ENCODE peak calls at places on chromosomes 16 and 17, in nine cellular contexts. C is uterus, X is dorsolateral prefrontal cortex, B is psoas muscle, H is A673, F is lower lobe of right lung, A is sigmoid colon, E is right lobe of liver, P is adrenal gland. Y is an unnamed sample.

GRCh38 chr17:50151937-50152547 is 1.6 kb upstream of the PPP1R9B start:
- DNase-seq in X (peak; percentile 91), H (peak; percentile 91), P (peak; percentile 88), B (peak; percentile 82), E (peak; percentile 86), C (peak; percentile 82), A (peak; percentile 93), F (peak; percentile 88), Y (peak; percentile 94)

GRCh38 chr16:88348377-88349152 is 34.2 kb upstream of the ZNF469 start:
- DNase-seq in A (peak; percentile 57), E (peak; percentile 48), B (peak; percentile 7), H (no peak), X (no peak), F (peak; percentile 26), P (no peak), C (no peak), Y (no peak)

GRCh38 chr17:47967607-47968252 is 3.2 kb upstream of the CDK5RAP3 start:
- DNase-seq in A (no peak), X (no peak), C (peak; percentile 34), H (no peak), P (no peak), B (no peak), F (no peak), E (no peak), Y (no peak)

GRCh38 chr16:87855852-87856715 is 13.2 kb downstream of the SLC7A5 start:
- DNase-seq in E (peak; percentile 86), A (peak; percentile 91), F (peak; percentile 82), C (no peak), H (no peak), B (peak; percentile 59), X (no peak), P (peak; percentile 47), Y (peak; percentile 51)

GRCh38 chr16:88561485-88562369 is 8.5 kb upstream of the ZC3H18 start:
- DNase-seq in P (peak; percentile 60), A (no peak), X (peak; percentile 50), B (peak; percentile 33), F (peak; percentile 61), C (peak; percentile 41), H (peak; percentile 69), E (no peak), Y (peak; percentile 24)

GRCh38 chr17:50946223-50946890 is 80.2 kb upstream of the TOB1 start:
- DNase-seq in X (no peak), C (no peak), B (no peak), H (no peak), E (no peak), F (no peak), A (peak; percentile 55), P (peak; percentile 24), Y (no peak)

GRCh38 chr16:50469744-50470301 is 78.4 kb upstream of the NKD1 start:
- DNase-seq in H (no peak), E (no peak), F (no peak), C (no peak), A (no peak), X (peak; percentile 21), B (no peak), P (no peak), Y (peak; percentile 63)

GRCh38 chr16:17107450-17107849 is 363.3 kb downstream of the XYLT1 start:
- DNase-seq in C (no peak), B (no peak), P (no peak), A (no peak), X (no peak), F (no peak), H (no peak), E (no peak), Y (no peak)

GRCh38 chr16:57029161-57030160 is 40.1 kb downstream of the NLRC5 start:
- DNase-seq in P (no peak), F (no peak), E (no peak), A (no peak), H (no peak), X (no peak), C (no peak), B (no peak), Y (no peak)

GRCh38 chr16:30185141-30185682 is 1.8 kb downstream of the CORO1A start:
- DNase-seq in P (peak; percentile 21), A (peak; percentile 66), F (peak; percentile 47), C (peak; percentile 18), X (no peak), E (peak; percentile 57), H (no peak), B (peak; percentile 14), Y (no peak)
- H3K27ac ChIP-seq in P (no peak overlapping the region), A (peak overlapping the region; percentile 37), F (peak overlapping the region; percentile 78), C (no peak overlapping the region), X (peak overlapping the region; percentile 65), E (peak overlapping the region; percentile 70), H (no peak overlapping the region), B (no peak overlapping the region), Y (peak overlapping the region; percentile 74)

GRCh38 chr17:61018938-61019337 is 341.3 kb downstream of the BCAS3 start:
- DNase-seq in E (no peak), H (no peak), F (no peak), P (no peak), X (no peak), B (no peak), C (no peak), A (no peak), Y (no peak)
- H3K27ac ChIP-seq in E (no peak overlapping the region), H (no peak overlapping the region), F (no peak overlapping the region), P (no peak overlapping the region), X (no peak overlapping the region), B (no peak overlapping the region), C (no peak overlapping the region), A (no peak overlapping the region), Y (no peak overlapping the region)

DNA sequence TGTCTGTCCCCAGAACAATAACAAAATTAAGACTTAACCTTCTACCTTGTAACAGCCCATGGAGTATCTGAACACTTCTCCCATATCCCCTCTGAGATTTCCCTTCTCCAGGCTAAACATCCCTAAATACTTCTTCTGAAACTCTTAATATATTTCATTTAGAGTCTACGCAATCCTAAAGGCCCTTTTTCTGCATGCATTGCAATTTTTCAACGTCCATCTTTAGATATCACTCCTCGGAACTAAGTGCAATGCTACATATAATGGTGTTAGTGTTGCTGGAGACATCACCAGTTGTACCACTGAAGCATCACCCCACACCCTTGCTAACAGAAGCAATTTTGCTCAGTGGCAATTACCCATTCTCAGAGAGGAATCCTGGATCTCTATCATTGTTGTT is 13.2 kb downstream of the GRIN2A start:
- DNase-seq in A (no peak), X (no peak), B (no peak), E (no peak), H (no peak), P (no peak), C (no peak), F (no peak), Y (no peak)
- H3K27ac ChIP-seq in A (no peak overlapping the region), X (no peak overlapping the region), B (no peak overlapping the region), E (no peak overlapping the region), H (no peak overlapping the region), P (no peak overlapping the region), C (no peak overlapping the region), F (no peak overlapping the region), Y (no peak overlapping the region)

DNA sequence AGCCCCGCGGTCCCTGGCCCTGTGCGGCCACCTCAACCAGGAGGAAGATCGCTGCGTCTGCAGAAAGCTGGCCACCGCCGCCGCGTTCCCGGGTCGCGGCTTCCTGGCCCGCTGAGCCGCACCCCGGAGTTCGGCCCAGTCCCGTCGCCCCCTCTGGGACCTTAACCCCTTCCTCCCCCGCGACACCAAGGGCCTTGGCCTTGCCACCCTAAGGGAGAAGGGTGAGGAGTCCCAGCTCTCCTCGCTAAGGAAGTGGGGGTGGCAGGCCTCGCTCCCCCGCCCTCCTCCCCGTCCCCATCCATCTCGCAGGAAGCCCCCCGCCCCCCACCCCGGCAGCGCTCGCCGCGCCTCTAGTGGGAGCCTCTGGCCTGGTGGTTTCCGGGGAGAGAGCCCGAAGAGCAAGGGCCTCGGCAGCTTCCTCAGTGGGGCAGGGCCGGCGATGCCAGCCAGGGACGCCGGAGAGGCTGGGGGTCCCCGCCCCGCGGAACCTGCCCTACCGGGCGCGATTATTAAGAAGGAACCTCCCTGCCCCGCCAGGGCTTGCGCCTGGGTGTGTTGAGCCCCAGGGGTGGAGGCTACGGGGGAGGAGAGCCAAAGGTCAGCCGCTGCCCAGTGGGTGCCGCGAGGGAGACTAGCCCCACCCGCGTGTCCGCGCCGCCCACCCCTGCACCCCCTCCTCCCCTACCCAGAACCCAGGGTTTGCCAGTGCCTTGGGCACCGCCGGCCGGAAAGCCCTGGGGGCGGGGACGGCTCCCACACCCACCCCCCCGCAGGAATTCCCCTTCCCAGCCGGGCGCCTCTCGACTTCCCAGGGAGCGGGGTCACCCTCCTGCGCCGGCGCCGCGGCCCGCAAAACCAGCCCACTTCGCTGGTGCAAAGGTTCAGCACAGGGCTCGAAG is 6.8 kb downstream of the CBX4 start:
- DNase-seq in X (no peak), E (peak; percentile 89), C (no peak), P (peak; percentile 43), H (peak; percentile 75), B (no peak), A (peak; percentile 67), F (peak; percentile 56), Y (no peak)
- H3K27ac ChIP-seq in X (peak overlapping the region; percentile 66), E (peak overlapping the region; percentile 98), C (no peak overlapping the region), P (peak overlapping the region; percentile 60), H (peak overlapping the region; percentile 58), B (no peak overlapping the region), A (peak overlapping the region; percentile 18), F (peak overlapping the region; percentile 31), Y (peak overlapping the region; percentile 70)

GRCh38 chr16:81926036-81926435 is 85.2 kb downstream of the SDR42E1 start:
- DNase-seq in B (no peak), E (no peak), C (no peak), A (no peak), X (no peak), H (no peak), F (no peak), P (no peak), Y (no peak)

GRCh38 chr16:81927561-81928185 is 83.6 kb downstream of the SDR42E1 start:
- DNase-seq in B (no peak), X (no peak), E (no peak), C (no peak), F (no peak), P (no peak), A (no peak), H (no peak), Y (no peak)

GRCh38 chr16:81929841-81930240 is 81.4 kb downstream of the SDR42E1 start:
- DNase-seq in H (no peak), E (no peak), P (no peak), F (no peak), X (no peak), A (no peak), C (no peak), B (no peak), Y (no peak)

GRCh38 chr16:81931927-81932326 is 79.3 kb downstream of the SDR42E1 start:
- DNase-seq in F (no peak), H (no peak), C (no peak), B (no peak), A (no peak), X (no peak), P (no peak), E (no peak), Y (no peak)

GRCh38 chr16:81928975-81929374 is 82.3 kb downstream of the SDR42E1 start:
- DNase-seq in B (no peak), E (no peak), P (no peak), F (peak; percentile 77), X (no peak), C (no peak), A (no peak), H (no peak), Y (no peak)
- H3K27ac ChIP-seq in B (no peak overlapping the region), E (no peak overlapping the region), P (no peak overlapping the region), F (no peak overlapping the region), X (no peak overlapping the region), C (no peak overlapping the region), A (no peak overlapping the region), H (no peak overlapping the region), Y (no peak overlapping the region)

GRCh38 chr17:41992576-41992975 is 24.7 kb downstream of the DNAJC7 start:
- DNase-seq in E (no peak), X (peak; percentile 71), C (no peak), A (no peak), P (no peak), B (no peak), F (no peak), H (no peak), Y (no peak)
- H3K27ac ChIP-seq in E (no peak overlapping the region), X (peak overlapping the region; percentile 94), C (no peak overlapping the region), A (peak overlapping the region; percentile 28), P (no peak overlapping the region), B (peak overlapping the region; percentile 46), F (no peak overlapping the region), H (no peak overlapping the region), Y (peak overlapping the region; percentile 82)

Y was measured in substantia nigra.